ENCODE peak calls at places on chromosomes 6 and 20, in eight cellular contexts. One of them, this sample, is unnamed.

GRCh38 chr6:122400467-122401089 is 1.1 kb downstream of the HSF2 start:
- DNase-seq in fibroblast of lung: no peak
- DNase-seq in pancreas: no peak
- DNase-seq in A673: no peak
- DNase-seq in neural progenitor cell: no peak
- DNase-seq in psoas muscle: no peak
- DNase-seq in GM06990: peak; percentile 3
- DNase-seq in hepatocyte: no peak
- DNase-seq in this sample: no peak

GRCh38 chr6:33978593-33979150 is 167.2 kb downstream of the GRM4 start:
- DNase-seq in hepatocyte: no peak
- DNase-seq in A673: no peak
- DNase-seq in psoas muscle: no peak
- DNase-seq in GM06990: no peak
- DNase-seq in fibroblast of lung: no peak
- DNase-seq in pancreas: no peak
- DNase-seq in neural progenitor cell: peak; percentile 1
- DNase-seq in this sample: no peak

GRCh38 chr6:124670801-124671200 is 291.4 kb upstream of the RNF217 start:
- DNase-seq in fibroblast of lung: no peak
- DNase-seq in A673: no peak
- DNase-seq in neural progenitor cell: no peak
- DNase-seq in pancreas: no peak
- DNase-seq in hepatocyte: no peak
- DNase-seq in GM06990: no peak
- DNase-seq in psoas muscle: no peak
- DNase-seq in this sample: no peak

GRCh38 chr6:40743690-40744446 is 156.7 kb upstream of the LRFN2 start:
- DNase-seq in A673: no peak
- DNase-seq in fibroblast of lung: no peak
- DNase-seq in hepatocyte: no peak
- DNase-seq in GM06990: no peak
- DNase-seq in neural progenitor cell: no peak
- DNase-seq in pancreas: no peak
- DNase-seq in psoas muscle: no peak
- DNase-seq in this sample: no peak

GRCh38 chr6:2961491-2961890 is 9.9 kb downstream of the SERPINB6 start:
- DNase-seq in pancreas: no peak
- DNase-seq in A673: no peak
- DNase-seq in neural progenitor cell: no peak
- DNase-seq in hepatocyte: no peak
- DNase-seq in GM06990: no peak
- DNase-seq in psoas muscle: no peak
- DNase-seq in fibroblast of lung: no peak
- DNase-seq in this sample: no peak

GRCh38 chr6:168377856-168378832 is 58.6 kb upstream of the DACT2 start:
- DNase-seq in GM06990: no peak
- DNase-seq in neural progenitor cell: no peak
- DNase-seq in A673: no peak
- DNase-seq in hepatocyte: no peak
- DNase-seq in psoas muscle: no peak
- DNase-seq in pancreas: peak; percentile 26
- DNase-seq in fibroblast of lung: no peak
- DNase-seq in this sample: no peak

GRCh38 chr6:137283940-137284910 is 65.0 kb upstream of the IFNGR1 start:
- DNase-seq in neural progenitor cell: no peak
- DNase-seq in hepatocyte: no peak
- DNase-seq in GM06990: peak; percentile 66
- DNase-seq in fibroblast of lung: no peak
- DNase-seq in A673: no peak
- DNase-seq in psoas muscle: no peak
- DNase-seq in pancreas: no peak
- DNase-seq in this sample: no peak

GRCh38 chr20:62782893-62783278 is 13.4 kb upstream of the MRGBP start:
- DNase-seq in A673: no peak
- DNase-seq in hepatocyte: no peak
- DNase-seq in fibroblast of lung: no peak
- DNase-seq in pancreas: no peak
- DNase-seq in neural progenitor cell: no peak
- DNase-seq in GM06990: no peak
- DNase-seq in psoas muscle: no peak
- DNase-seq in this sample: peak; percentile 65

GRCh38 chr20:24938498-24938897 is 10.6 kb upstream of the CST7 start:
- DNase-seq in pancreas: no peak
- DNase-seq in neural progenitor cell: no peak
- DNase-seq in A673: no peak
- DNase-seq in GM06990: no peak
- DNase-seq in fibroblast of lung: no peak
- DNase-seq in hepatocyte: no peak
- DNase-seq in psoas muscle: no peak
- DNase-seq in this sample: no peak

GRCh38 chr6:100176951-100177710 is 183.1 kb upstream of the MCHR2 start:
- DNase-seq in GM06990: no peak
- DNase-seq in A673: no peak
- DNase-seq in neural progenitor cell: no peak
- DNase-seq in fibroblast of lung: peak; percentile 2
- DNase-seq in hepatocyte: no peak
- DNase-seq in pancreas: no peak
- DNase-seq in psoas muscle: no peak
- DNase-seq in this sample: no peak

GRCh38 chr20:59526242-59527225 is 77.8 kb upstream of the PHACTR3 start:
- DNase-seq in neural progenitor cell: peak; percentile 47
- DNase-seq in hepatocyte: peak; percentile 20
- DNase-seq in pancreas: no peak
- DNase-seq in fibroblast of lung: no peak
- DNase-seq in A673: peak; percentile 26
- DNase-seq in GM06990: no peak
- DNase-seq in psoas muscle: no peak
- DNase-seq in this sample: no peak

GRCh38 chr6:32825966-32826365 is 9.2 kb upstream of the HLA-DOB start:
- DNase-seq in A673: peak; percentile 40
- DNase-seq in fibroblast of lung: peak; percentile 19
- DNase-seq in GM06990: no peak
- DNase-seq in pancreas: no peak
- DNase-seq in psoas muscle: no peak
- DNase-seq in neural progenitor cell: peak; percentile 59
- DNase-seq in hepatocyte: no peak
- DNase-seq in this sample: no peak

GRCh38 chr20:33407251-33407650 is 5.9 kb upstream of the CDK5RAP1 start:
- DNase-seq in A673: no peak
- DNase-seq in GM06990: no peak
- DNase-seq in neural progenitor cell: no peak
- DNase-seq in pancreas: no peak
- DNase-seq in psoas muscle: no peak
- DNase-seq in fibroblast of lung: peak; percentile 45
- DNase-seq in hepatocyte: no peak
- DNase-seq in this sample: no peak

GRCh38 chr6:120899932-120900331 is 434.3 kb downstream of the TBC1D32 start:
- DNase-seq in hepatocyte: no peak
- DNase-seq in GM06990: peak; percentile 15
- DNase-seq in psoas muscle: no peak
- DNase-seq in pancreas: no peak
- DNase-seq in A673: no peak
- DNase-seq in neural progenitor cell: no peak
- DNase-seq in fibroblast of lung: no peak
- DNase-seq in this sample: no peak

GRCh38 chr6:51584163-51584562 is 503.2 kb downstream of the PKHD1 start:
- DNase-seq in neural progenitor cell: no peak
- DNase-seq in fibroblast of lung: no peak
- DNase-seq in pancreas: no peak
- DNase-seq in psoas muscle: no peak
- DNase-seq in GM06990: no peak
- DNase-seq in hepatocyte: no peak
- DNase-seq in A673: no peak
- DNase-seq in this sample: no peak

GRCh38 chr6:3410385-3411360 is 46.2 kb downstream of the SLC22A23 start:
- DNase-seq in psoas muscle: peak; percentile 57
- DNase-seq in A673: peak; percentile 84
- DNase-seq in GM06990: no peak
- DNase-seq in neural progenitor cell: peak; percentile 92
- DNase-seq in hepatocyte: peak; percentile 75
- DNase-seq in fibroblast of lung: peak; percentile 48
- DNase-seq in pancreas: no peak
- DNase-seq in this sample: peak; percentile 81

DNA sequence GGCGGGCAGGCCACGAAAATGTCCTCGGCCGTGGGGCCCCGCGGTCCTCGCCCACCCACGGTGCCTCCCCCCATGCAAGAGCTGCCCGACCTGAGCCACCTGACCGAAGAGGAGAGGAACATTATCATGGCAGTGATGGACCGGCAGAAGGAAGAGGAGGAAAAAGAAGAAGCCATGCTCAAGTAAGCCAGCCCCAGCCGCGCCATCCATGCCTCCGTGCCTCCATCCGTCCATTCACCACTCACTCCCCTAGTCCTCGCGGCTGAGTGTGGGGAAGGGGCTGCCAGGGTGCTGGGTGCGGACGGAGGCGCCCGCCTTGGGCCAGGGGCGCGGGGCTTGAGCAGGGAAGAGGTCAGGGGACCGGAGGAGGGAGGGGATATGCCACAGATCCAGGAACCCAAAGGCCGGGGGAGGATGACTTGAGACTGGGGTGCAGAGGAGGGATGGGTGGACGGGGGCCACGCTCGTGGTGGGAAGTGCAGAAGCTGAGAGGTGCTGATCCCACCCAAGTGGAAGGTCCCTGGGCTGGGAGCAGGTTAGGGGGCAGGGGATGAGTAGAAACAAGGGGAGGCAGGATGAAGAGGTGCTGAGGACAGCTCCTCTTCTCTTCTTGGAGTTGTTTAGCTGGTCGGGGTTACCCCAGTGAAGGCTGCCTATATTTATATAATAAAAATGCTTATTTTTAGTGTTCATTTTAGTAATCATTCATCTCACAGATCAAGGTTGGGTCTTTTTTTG is 825 bp downstream of the RIMS1 start:
- DNase-seq in A673: no peak
- DNase-seq in pancreas: peak; percentile 48
- DNase-seq in GM06990: no peak
- DNase-seq in hepatocyte: peak; percentile 6
- DNase-seq in neural progenitor cell: peak; percentile 37
- DNase-seq in psoas muscle: peak; percentile 45
- DNase-seq in fibroblast of lung: no peak
- DNase-seq in this sample: no peak
- H3K4me3 ChIP-seq in A673: peak overlapping the region; percentile 51
- H3K4me3 ChIP-seq in pancreas: peak overlapping the region; percentile 7
- H3K4me3 ChIP-seq in GM06990: peak overlapping the region; percentile 56
- H3K4me3 ChIP-seq in hepatocyte: peak overlapping the region; percentile 75
- H3K4me3 ChIP-seq in neural progenitor cell: peak overlapping the region; percentile 60
- H3K4me3 ChIP-seq in psoas muscle: peak overlapping the region; percentile 45
- H3K4me3 ChIP-seq in fibroblast of lung: peak overlapping the region; percentile 29
- H3K4me3 ChIP-seq in this sample: peak overlapping the region; percentile 51

DNA sequence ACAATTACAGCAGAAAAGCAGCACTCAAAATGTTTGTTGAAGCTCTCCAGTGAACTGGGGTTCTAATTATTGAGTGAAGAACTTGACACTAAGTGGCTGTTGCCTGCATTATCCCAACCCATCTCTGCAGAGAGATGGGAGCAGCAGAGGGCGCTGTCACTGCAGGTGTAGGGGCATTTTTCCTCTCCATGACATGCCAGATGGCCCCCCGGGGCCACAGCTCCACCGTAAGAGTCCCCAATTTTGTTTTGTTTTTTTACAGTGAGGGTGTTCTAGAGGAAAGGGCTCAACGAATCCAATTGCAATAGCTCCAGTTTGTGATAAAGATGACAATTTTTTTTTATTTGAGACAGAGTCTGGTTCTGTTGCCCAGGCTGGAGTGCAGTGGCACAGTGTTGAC is 1.9 kb upstream of the FUCA2 start:
- DNase-seq in neural progenitor cell: peak; percentile 59
- DNase-seq in GM06990: no peak
- DNase-seq in pancreas: no peak
- DNase-seq in hepatocyte: peak; percentile 26
- DNase-seq in psoas muscle: no peak
- DNase-seq in A673: peak; percentile 23
- DNase-seq in fibroblast of lung: no peak
- DNase-seq in this sample: peak; percentile 25
- TF ChIP-seq CTCF in neural progenitor cell: peak; percentile 69
- TF ChIP-seq CTCF in GM06990: peak; percentile 71
- TF ChIP-seq CTCF in pancreas: no peak
- TF ChIP-seq CTCF in hepatocyte: peak; percentile 40
- TF ChIP-seq CTCF in psoas muscle: peak; percentile 13
- TF ChIP-seq CTCF in A673: peak; percentile 51
- TF ChIP-seq CTCF in fibroblast of lung: peak; percentile 26
- TF ChIP-seq CTCF in this sample: peak; percentile 51

DNA sequence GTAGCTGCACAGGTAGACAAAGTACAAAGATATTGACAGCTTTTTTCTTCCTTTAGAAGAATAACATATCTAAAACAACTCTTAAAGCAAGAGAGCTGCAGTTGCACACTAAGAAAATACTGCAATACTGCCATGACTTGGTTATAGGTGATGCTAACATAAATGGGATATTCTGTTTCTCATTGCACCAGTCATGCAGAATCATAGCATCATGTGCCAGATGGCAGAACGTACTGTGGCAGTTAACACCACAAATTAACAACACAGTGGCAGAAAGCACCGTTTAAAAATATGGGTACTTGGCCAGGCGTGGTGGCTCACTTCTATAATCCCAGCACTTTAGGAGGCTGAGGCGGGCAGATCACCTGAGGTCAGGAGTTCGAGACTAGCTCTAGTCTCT is 7.4 kb downstream of the ASXL1 start:
- DNase-seq in pancreas: no peak
- DNase-seq in hepatocyte: no peak
- DNase-seq in A673: no peak
- DNase-seq in psoas muscle: no peak
- DNase-seq in neural progenitor cell: no peak
- DNase-seq in fibroblast of lung: no peak
- DNase-seq in GM06990: no peak
- DNase-seq in this sample: no peak
- H3K36me3 ChIP-seq in pancreas: no peaks in the 10 kb centered on the region
- H3K36me3 ChIP-seq in hepatocyte: no peaks in the 10 kb centered on the region
- H3K36me3 ChIP-seq in A673: peaks cover 15% of the 10 kb centered on the region
- H3K36me3 ChIP-seq in psoas muscle: no peaks in the 10 kb centered on the region
- H3K36me3 ChIP-seq in neural progenitor cell: peaks cover 8% of the 10 kb centered on the region
- H3K36me3 ChIP-seq in fibroblast of lung: no peaks in the 10 kb centered on the region
- H3K36me3 ChIP-seq in GM06990: peaks cover 1% of the 10 kb centered on the region
- H3K36me3 ChIP-seq in this sample: peaks cover 22% of the 10 kb centered on the region

DNA sequence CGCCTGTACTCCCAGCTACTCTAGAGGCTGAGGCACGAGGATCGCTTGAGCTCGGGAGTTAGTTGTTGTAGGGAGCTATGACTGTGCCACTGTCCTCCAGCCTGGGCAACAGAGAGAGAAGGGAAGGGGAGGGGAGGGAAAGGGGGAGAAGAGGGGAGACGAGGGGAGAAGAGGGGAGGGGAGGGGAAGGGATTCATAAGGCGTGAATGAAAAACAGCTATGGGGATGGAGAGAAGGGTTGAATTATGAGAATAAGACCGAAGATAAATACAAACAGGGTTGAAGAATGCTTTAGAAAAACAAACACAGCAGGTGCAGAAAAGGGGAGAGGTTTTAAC is 106.0 kb downstream of the TRIM27 start:
- DNase-seq in neural progenitor cell: peak; percentile 41
- DNase-seq in A673: peak; percentile 57
- DNase-seq in fibroblast of lung: no peak
- DNase-seq in GM06990: no peak
- DNase-seq in pancreas: no peak
- DNase-seq in psoas muscle: no peak
- DNase-seq in hepatocyte: no peak
- DNase-seq in this sample: no peak
- H3K4me3 ChIP-seq in neural progenitor cell: no peak overlapping the region
- H3K4me3 ChIP-seq in A673: peak overlapping the region; percentile 46
- H3K4me3 ChIP-seq in fibroblast of lung: no peak overlapping the region
- H3K4me3 ChIP-seq in GM06990: no peak overlapping the region
- H3K4me3 ChIP-seq in pancreas: no peak overlapping the region
- H3K4me3 ChIP-seq in psoas muscle: no peak overlapping the region
- H3K4me3 ChIP-seq in hepatocyte: no peak overlapping the region
- H3K4me3 ChIP-seq in this sample: peak overlapping the region; percentile 61